ENCODE peak calls at places on chromosomes 1 and 21, in four cellular contexts. J is coronary artery, X is right lobe of liver, K is MCF 10A. P is an unnamed sample.

GRCh38 chr1:167934407-167935251 is 1.9 kb upstream of the DCAF6 start:
- DNase-seq in J (no peak), X (no peak), K (peak), P (no peak)

GRCh38 chr21:28215214-28215954 is 777.3 kb downstream of the LTN1 start:
- DNase-seq in J (no peak), X (no peak), K (peak), P (no peak)

GRCh38 chr1:93556291-93556690 is 108.4 kb downstream of the FNBP1L start:
- DNase-seq in J (no peak), X (no peak), K (peak), P (no peak)

GRCh38 chr1:121522061-121522759 is 337.4 kb downstream of the SRGAP2C start:
- DNase-seq in J (no peak), X (peak), K (no peak), P (no peak)

GRCh38 chr1:172727956-172728603 is 69.2 kb downstream of the FASLG start:
- DNase-seq in J (no peak), X (no peak), K (peak), P (no peak)

GRCh38 chr1:32774950-32775634 is 42.1 kb downstream of the YARS1 start:
- DNase-seq in J (no peak), X (no peak), K (peak), P (no peak)

GRCh38 chr1:188761226-188761625 is 1716.4 kb downstream of the BRINP3 start:
- DNase-seq in J (no peak), X (no peak), K (no peak), P (no peak)

GRCh38 chr1:39871796-39872195 is 11.5 kb downstream of the TRIT1 start:
- DNase-seq in J (no peak), X (no peak), K (no peak), P (no peak)

GRCh38 chr1:40495315-40495903 is 13.2 kb upstream of the EXO5 start:
- DNase-seq in J (no peak), X (no peak), K (no peak), P (no peak)

GRCh38 chr1:67831850-67832513 is 1.3 kb downstream of the GNG12 start:
- DNase-seq in J (peak), X (peak), K (peak), P (no peak)

GRCh38 chr1:65512383-65512782 is 91.9 kb downstream of the LEPR start:
- DNase-seq in J (no peak), X (peak), K (peak), P (no peak)

GRCh38 chr1:201184734-201185453 is 5.7 kb upstream of the IGFN1 start:
- DNase-seq in J (no peak), X (no peak), K (peak), P (no peak)

GRCh38 chr1:16450863-16451481 is 10.4 kb downstream of the NECAP2 start:
- DNase-seq in J (no peak), X (no peak), K (no peak), P (peak)

GRCh38 chr1:66281808-66282207 is 252.1 kb upstream of the SGIP1 start:
- DNase-seq in J (no peak), X (no peak), K (no peak), P (no peak)

GRCh38 chr1:17059391-17060128 is 5.7 kb upstream of the SDHB start:
- DNase-seq in J (no peak), X (peak), K (peak), P (no peak)

GRCh38 chr21:39175154-39175553 is 8.1 kb downstream of the PSMG1 start:
- DNase-seq in J (no peak), X (no peak), K (peak), P (no peak)
- TF ChIP-seq CTCF in J (peak), X (peak), K (peak), P (peak)

GRCh38 chr1:221740941-221741363 is 937 bp downstream of the DUSP10 start:
- DNase-seq in J (no peak), X (no peak), K (peak), P (no peak)

GRCh38 chr1:221742555-221743415 is 896 bp upstream of the DUSP10 start:
- DNase-seq in J (peak), X (peak), K (peak), P (peak)

GRCh38 chr1:221740260-221740830 is 1.5 kb downstream of the DUSP10 start:
- DNase-seq in J (no peak), X (no peak), K (peak), P (no peak)

GRCh38 chr1:221741971-221742554 is at the start of gene DUSP10:
- DNase-seq in J (peak), X (peak), K (peak), P (peak)

DNA sequence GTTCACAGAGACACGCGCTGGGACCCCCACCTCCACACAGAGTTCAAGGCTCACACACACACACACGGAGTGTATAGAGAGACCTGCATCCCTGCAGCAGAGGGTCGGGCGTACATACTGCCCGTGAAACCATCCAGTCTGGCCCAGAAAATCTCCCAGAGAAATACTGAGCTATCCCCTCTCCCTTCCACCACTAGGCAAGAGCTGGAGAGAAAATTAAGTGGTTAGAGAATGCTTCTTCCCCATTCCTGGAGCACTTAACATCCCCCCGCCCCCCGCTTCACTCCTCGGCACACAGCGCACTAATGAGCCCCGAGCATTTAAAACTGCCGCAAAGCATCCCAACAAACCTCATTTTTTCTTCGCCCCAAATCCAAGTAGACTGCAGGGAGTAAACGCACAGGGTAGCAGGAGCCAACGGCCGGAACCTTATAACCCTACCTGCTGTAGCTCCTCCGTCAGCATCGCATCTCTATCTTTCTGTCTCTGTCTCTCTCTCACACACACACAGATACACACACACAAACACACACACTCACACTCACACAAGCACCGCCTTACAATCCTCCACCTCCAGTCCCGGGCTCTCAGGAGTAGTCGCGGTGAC is 422 bp downstream of the DUSP10 start:
- DNase-seq in J (peak), X (no peak), K (no peak), P (no peak)
- TF ChIP-seq CTCF in J (no peak), X (no peak), K (no peak), P (no peak)

GRCh38 chr1:242530761-242531160 is 6.3 kb upstream of the PLD5 start:
- DNase-seq in J (no peak), X (no peak), K (peak), P (no peak)

GRCh38 chr1:242534753-242535152 is 10.3 kb upstream of the PLD5 start:
- DNase-seq in J (no peak), X (no peak), K (no peak), P (no peak)

GRCh38 chr1:242535986-242536385 is 11.5 kb upstream of the PLD5 start:
- DNase-seq in J (no peak), X (no peak), K (no peak), P (no peak)
- TF ChIP-seq CTCF in J (no peak), X (no peak), K (no peak), P (no peak)

GRCh38 chr1:235617808-235618207 is 31.8 kb downstream of the GNG4 start:
- DNase-seq in J (no peak), X (no peak), K (no peak), P (no peak)
- TF ChIP-seq CTCF in J (no peak), X (no peak), K (peak), P (peak)

GRCh38 chr1:171220551-171221175 is 27.6 kb upstream of the FMO1 start:
- DNase-seq in J (no peak), X (no peak), K (no peak), P (no peak)
- TF ChIP-seq CTCF in J (no peak), X (no peak), K (no peak), P (peak)

GRCh38 chr1:92080128-92080985 is at the start of gene BTBD8:
- DNase-seq in J (peak), X (peak), K (peak), P (no peak)
- TF ChIP-seq CTCF in J (no peak), X (peak), K (no peak), P (peak)

GRCh38 chr1:226687476-226687875 is 51.6 kb downstream of the ITPKB start:
- DNase-seq in J (no peak), X (no peak), K (peak), P (no peak)
- TF ChIP-seq CTCF in J (no peak), X (no peak), K (peak), P (no peak)

GRCh38 chr1:176122282-176122681 is 84.8 kb downstream of the COP1 start:
- DNase-seq in J (no peak), X (no peak), K (no peak), P (no peak)

GRCh38 chr1:176118985-176119384 is 88.1 kb downstream of the COP1 start:
- DNase-seq in J (no peak), X (no peak), K (no peak), P (no peak)

GRCh38 chr1:176119549-176119948 is 87.5 kb downstream of the COP1 start:
- DNase-seq in J (no peak), X (no peak), K (peak), P (no peak)
- TF ChIP-seq CTCF in J (no peak), X (peak), K (peak), P (peak)

DNA sequence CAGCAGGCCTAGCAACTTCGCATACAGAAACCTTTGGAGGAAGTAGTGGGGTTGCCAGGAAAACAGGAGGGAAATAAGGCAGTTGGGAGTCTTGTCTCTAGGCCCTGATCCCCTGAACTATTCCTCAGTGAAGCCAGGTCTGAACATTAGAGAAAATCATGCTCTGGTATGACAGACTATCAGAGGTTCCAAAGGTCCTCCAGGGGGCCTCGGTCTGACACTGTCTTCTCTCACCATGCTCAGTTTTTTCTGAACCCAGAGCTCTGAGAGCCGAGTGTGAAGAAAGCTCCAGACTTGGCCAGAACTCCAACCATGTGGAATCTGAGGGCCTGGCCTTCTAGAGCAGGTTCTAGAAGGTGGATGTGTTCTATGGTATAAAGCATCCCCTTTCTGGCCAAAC is 4.0 kb downstream of the TOMM40L start:
- DNase-seq in J (no peak), X (no peak), K (peak), P (no peak)
- TF ChIP-seq CTCF in J (no peak), X (no peak), K (no peak), P (peak)

DNA sequence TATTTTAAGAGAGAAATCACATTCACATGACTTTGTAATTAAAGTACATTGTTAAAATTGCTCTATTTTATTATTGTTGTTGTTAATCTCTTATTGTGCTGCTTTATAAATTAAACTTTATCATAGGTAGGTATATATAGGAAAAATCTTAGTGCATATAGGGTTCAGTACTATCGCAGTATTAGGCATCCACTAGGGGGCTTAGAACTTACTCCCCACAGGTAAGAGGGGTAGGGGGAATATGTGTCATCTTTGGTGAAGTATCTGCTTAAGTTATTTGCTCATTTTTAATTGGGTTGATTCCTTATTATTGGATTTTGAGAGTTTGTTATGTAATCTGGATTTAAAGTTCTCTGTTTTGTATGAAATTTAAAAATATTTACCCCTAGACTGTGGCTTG is 385.2 kb downstream of the DUSP10 start:
- DNase-seq in J (no peak), X (no peak), K (peak), P (no peak)
- TF ChIP-seq CTCF in J (no peak), X (no peak), K (peak), P (peak)